ENCODE peak calls at places on chromosomes 12 and 14, in nine cellular contexts. X is heart right ventricle; M is body of pancreas; F is CD8-positive, alpha-beta T cell; G is stomach; R is BE2C; A is tibial artery; B is ascending aorta; Q is psoas muscle. W is an unnamed sample. For H3K9me3, the result is how much of the 10 kb centered on the place peaks cover.

GRCh38 chr12:115075552-115076170 is 391.7 kb upstream of the TBX3 start:
- DNase-seq in R (peak), A (no peak), F (no peak), M (no peak), Q (no peak), B (no peak), G (no peak), X (no peak), W (no peak)

GRCh38 chr12:57726151-57726883 is 12.2 kb downstream of the AGAP2 start:
- DNase-seq in Q (peak), M (peak), G (peak), R (peak), A (peak), B (no peak), X (peak), F (no peak), W (peak)

GRCh38 chr12:80553316-80553715 is 109.3 kb downstream of the PTPRQ start:
- DNase-seq in M (no peak), X (no peak), F (no peak), G (no peak), R (no peak), B (no peak), Q (no peak), A (no peak), W (no peak)

GRCh38 chr14:49997991-49998390 is 105.1 kb downstream of the ARF6 start:
- DNase-seq in M (no peak), F (no peak), B (no peak), A (no peak), R (no peak), G (no peak), X (no peak), Q (no peak), W (peak)

GRCh38 chr12:5066251-5066650 is 22.6 kb downstream of the KCNA5 start:
- DNase-seq in F (no peak), B (no peak), X (no peak), R (no peak), A (no peak), G (no peak), Q (no peak), M (no peak), W (no peak)

GRCh38 chr12:11577658-11578260 is 71.7 kb upstream of the ETV6 start:
- DNase-seq in F (no peak), B (no peak), M (no peak), G (no peak), Q (no peak), X (no peak), R (no peak), A (no peak), W (no peak)

GRCh38 chr12:31867292-31867691 is 91.9 kb upstream of the RESF1 start:
- DNase-seq in B (no peak), G (no peak), M (no peak), X (no peak), F (no peak), Q (no peak), A (no peak), R (no peak), W (no peak)

GRCh38 chr12:2551514-2551913 is 243.3 kb upstream of the FKBP4 start:
- DNase-seq in Q (no peak), M (no peak), A (no peak), B (no peak), F (no peak), R (no peak), G (no peak), X (no peak), W (no peak)

GRCh38 chr14:23147676-23148075 is 28.6 kb upstream of the CEBPE start:
- DNase-seq in G (peak), X (no peak), M (peak), B (no peak), F (no peak), R (no peak), Q (no peak), A (no peak), W (no peak)

GRCh38 chr12:100267603-100268281 is 765 bp downstream of the SCYL2 start:
- DNase-seq in A (peak), Q (no peak), B (no peak), G (peak), M (no peak), X (no peak), F (no peak), R (no peak), W (peak)

GRCh38 chr12:130689408-130690405 is 26.4 kb downstream of the RIMBP2 start:
- DNase-seq in G (no peak), F (no peak), B (no peak), A (no peak), M (no peak), X (no peak), Q (no peak), R (no peak), W (peak)

GRCh38 chr12:50925342-50925651 is 27.0 kb upstream of the HIGD1C start:
- DNase-seq in B (no peak), M (no peak), R (peak), G (no peak), F (peak), X (no peak), A (no peak), Q (no peak), W (no peak)

GRCh38 chr12:28033538-28033915 is 61.0 kb upstream of the PTHLH start:
- DNase-seq in G (no peak), X (no peak), M (no peak), A (no peak), R (no peak), B (no peak), Q (no peak), F (no peak), W (no peak)

GRCh38 chr12:3726455-3726854 is 26.5 kb downstream of the CRACR2A start:
- DNase-seq in R (no peak), Q (no peak), G (no peak), B (no peak), X (no peak), M (no peak), F (no peak), A (no peak), W (no peak)

GRCh38 chr12:3161861-3162260 is 84.7 kb downstream of the TSPAN9 start:
- DNase-seq in A (no peak), X (no peak), G (no peak), R (no peak), F (no peak), B (no peak), M (no peak), Q (peak), W (no peak)

GRCh38 chr12:11656550-11656949 is 7.1 kb downstream of the ETV6 start:
- DNase-seq in X (no peak), A (no peak), Q (no peak), R (no peak), F (no peak), G (no peak), B (no peak), M (no peak), W (no peak)

GRCh38 chr12:109888179-109889020 is 8.1 kb upstream of the GLTP start:
- DNase-seq in M (no peak), F (peak), B (no peak), G (no peak), Q (no peak), A (peak), X (no peak), R (no peak), W (no peak)

GRCh38 chr12:133215724-133216123 is 20.0 kb downstream of the ANHX start:
- DNase-seq in M (no peak), G (no peak), F (no peak), Q (no peak), R (no peak), B (no peak), A (no peak), X (no peak), W (no peak)
- H3K9me3 ChIP-seq in M (half or more), G (half or more), F (under half), Q (half or more), R (under half), B (half or more), A (under half), X (under half), W (under half)

GRCh38 chr12:13001725-13002040 is 1.6 kb upstream of the HEBP1 start:
- DNase-seq in F (no peak), A (no peak), R (no peak), Q (no peak), B (no peak), M (no peak), G (no peak), X (no peak), W (no peak)
- TF ChIP-seq CTCF in F (no peak), A (no peak), R (no peak), Q (no peak), B (no peak), M (no peak), G (no peak), X (no peak), W (no peak)

GRCh38 chr12:38157933-38158401 is 158.6 kb upstream of the ALG10B start:
- DNase-seq in R (no peak), B (no peak), M (no peak), F (no peak), Q (no peak), A (no peak), X (no peak), G (no peak), W (no peak)

GRCh38 chr12:38155020-38155395 is 161.6 kb upstream of the ALG10B start:
- DNase-seq in A (no peak), X (no peak), B (no peak), R (no peak), G (no peak), Q (no peak), M (no peak), F (no peak), W (no peak)

GRCh38 chr12:38155526-38156496 is 160.8 kb upstream of the ALG10B start:
- DNase-seq in F (no peak), Q (peak), R (no peak), G (no peak), B (no peak), M (no peak), A (no peak), X (no peak), W (no peak)

GRCh38 chr12:38157274-38157932 is 159.2 kb upstream of the ALG10B start:
- DNase-seq in R (no peak), A (no peak), B (no peak), F (no peak), X (no peak), M (no peak), Q (no peak), G (no peak), W (no peak)

DNA sequence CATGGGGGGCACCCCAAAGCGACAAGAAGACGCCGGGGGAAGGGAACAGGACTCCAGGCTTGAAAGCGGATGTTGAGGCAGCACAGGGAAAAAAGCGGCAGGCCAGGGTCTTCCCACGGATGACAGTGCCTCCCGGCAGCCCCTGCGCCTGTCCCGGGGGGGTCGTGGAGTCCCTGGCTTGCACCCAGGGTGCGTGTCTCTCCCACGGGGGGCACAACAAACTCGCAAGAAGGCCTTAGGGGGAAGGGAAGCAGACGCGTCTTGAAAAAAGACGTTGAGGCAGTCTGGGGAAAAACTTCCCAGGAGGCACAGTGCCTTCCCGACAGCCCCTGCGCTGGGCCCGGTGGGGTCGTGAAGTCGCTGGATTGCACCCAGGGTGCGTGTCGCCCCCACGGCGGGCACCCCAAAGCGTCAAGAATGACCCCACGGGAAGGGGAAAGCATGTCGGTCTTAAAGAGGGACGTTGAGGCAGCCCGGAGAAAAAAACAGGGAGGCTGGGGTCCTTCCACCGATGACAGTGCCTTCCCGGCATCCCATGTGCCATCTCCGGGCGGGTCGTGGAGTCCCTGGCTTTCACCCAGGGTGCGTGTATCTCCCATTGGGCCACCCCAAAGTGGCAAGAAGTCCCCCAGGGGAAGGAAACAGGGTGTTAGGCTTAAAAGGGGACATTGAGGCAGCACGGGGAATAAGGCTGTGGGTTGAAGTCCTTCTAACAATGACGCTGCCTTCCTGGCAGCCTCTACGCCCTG is 159.9 kb upstream of the ALG10B start:
- DNase-seq in M (no peak), A (no peak), B (no peak), F (no peak), X (no peak), Q (no peak), R (no peak), G (no peak), W (no peak)
- H3K9me3 ChIP-seq in M (under half), A (under half), B (under half), F (under half), X (under half), Q (under half), R (under half), G (under half), W (under half)

GRCh38 chr14:29927596-29928341 is at the start of gene PRKD1:
- DNase-seq in B (no peak), G (peak), Q (peak), X (peak), F (no peak), M (peak), A (peak), R (peak), W (peak)
- TF ChIP-seq CTCF in B (no peak), G (no peak), Q (peak), X (peak), F (no peak), M (peak), A (peak), R (no peak), W (peak)

DNA sequence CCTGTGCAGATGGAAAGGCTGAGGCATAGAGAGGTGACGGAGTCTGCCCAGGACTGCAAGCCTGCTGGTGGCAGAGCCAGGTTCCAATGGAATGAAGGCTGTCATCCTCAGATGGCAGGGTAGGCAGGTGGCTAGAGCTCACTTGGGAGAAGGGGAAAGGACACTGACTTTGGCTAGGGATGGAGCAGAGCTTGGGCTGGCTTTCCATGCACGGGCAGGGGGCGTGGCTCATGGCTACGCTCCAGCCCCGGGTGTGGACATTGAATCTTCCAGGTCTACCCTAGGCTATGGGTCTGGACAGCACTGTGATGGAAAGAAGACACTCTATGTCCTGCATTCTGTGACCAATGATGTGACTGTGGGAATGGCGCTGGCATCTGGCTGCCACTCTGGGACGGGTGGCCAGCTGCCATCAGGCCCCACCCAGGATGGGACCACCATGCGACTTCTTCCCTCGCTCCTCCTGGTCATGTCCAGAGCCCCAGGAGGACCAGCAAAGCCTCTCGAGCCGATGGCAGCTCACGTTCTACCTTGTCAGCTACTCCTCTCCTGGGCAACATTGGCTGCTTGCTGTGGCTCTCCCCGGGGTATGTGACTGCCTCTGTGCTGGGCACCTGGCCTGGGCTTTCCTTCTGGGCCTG is 398.7 kb downstream of the TMEM121 start:
- DNase-seq in R (peak), G (no peak), M (no peak), X (no peak), A (peak), F (no peak), B (no peak), Q (peak), W (no peak)
- H3K9me3 ChIP-seq in R (under half), G (under half), M (under half), X (under half), A (under half), F (under half), B (under half), Q (under half), W (under half)